ENCODE peak calls at places on chromosomes 4 and X, in ten cellular contexts. K is esophagus squamous epithelium, Z is tibial nerve, D is K562, N is stomach, H is transverse colon, S is heart left ventricle, M is sigmoid colon, J is spleen, T is ovary. G is an unnamed sample. For H3K27me3, the result is how much of the 10 kb centered on the place peaks cover.

GRCh38 chr4:128371004-128371777 is 83.6 kb upstream of the PGRMC2 start:
- DNase-seq in J (no peak), Z (no peak), H (no peak), T (no peak), N (no peak), K (no peak), D (no peak), S (no peak), M (no peak), G (no peak)

GRCh38 chr4:79088991-79089705 is 149.9 kb upstream of the PAQR3 start:
- DNase-seq in M (no peak), K (no peak), J (no peak), S (no peak), D (no peak), Z (no peak), N (no peak), H (no peak), T (no peak), G (no peak)

GRCh38 chr4:40189997-40190396 is 6.8 kb upstream of the RHOH start:
- DNase-seq in M (no peak), N (peak), J (no peak), H (no peak), Z (no peak), S (no peak), D (no peak), T (peak), K (no peak), G (no peak)

GRCh38 chrX:46263494-46263893 is 281.7 kb downstream of the ZNF674 start:
- DNase-seq in D (no peak), Z (no peak), S (no peak), T (no peak), N (no peak), K (no peak), H (no peak), J (no peak), M (no peak), G (no peak)

GRCh38 chr4:186451982-186452381 is 103.4 kb downstream of the MTNR1A start:
- DNase-seq in K (no peak), D (no peak), N (no peak), J (no peak), H (no peak), T (no peak), M (no peak), S (no peak), Z (no peak), G (no peak)

GRCh38 chr4:158906073-158906472 is 137.2 kb downstream of the FNIP2 start:
- DNase-seq in Z (no peak), D (no peak), N (no peak), K (no peak), M (no peak), S (no peak), H (no peak), J (no peak), T (no peak), G (no peak)

GRCh38 chrX:31807165-31807564 is 735.3 kb upstream of the FTHL17 start:
- DNase-seq in M (no peak), T (no peak), S (no peak), J (no peak), K (no peak), N (no peak), H (no peak), Z (no peak), D (no peak), G (no peak)

GRCh38 chr4:9765091-9765490 is 16.3 kb upstream of the DRD5 start:
- DNase-seq in Z (no peak), J (no peak), N (peak), S (no peak), T (no peak), K (no peak), M (no peak), D (peak), H (peak), G (no peak)

GRCh38 chr4:82578935-82579334 is 17.1 kb upstream of the TMEM150C start:
- DNase-seq in S (no peak), H (no peak), T (no peak), N (no peak), J (no peak), Z (no peak), M (no peak), D (no peak), K (no peak), G (no peak)

GRCh38 chr4:81818385-81818784 is 346.7 kb upstream of the RASGEF1B start:
- DNase-seq in S (no peak), K (no peak), Z (no peak), D (no peak), T (no peak), N (no peak), J (no peak), H (no peak), M (no peak), G (no peak)

GRCh38 chr4:42417491-42417890 is 20.2 kb downstream of the SHISA3 start:
- DNase-seq in M (no peak), H (no peak), Z (no peak), S (no peak), N (no peak), J (no peak), D (no peak), T (no peak), K (no peak), G (no peak)

GRCh38 chr4:71300964-71301363 is 37.9 kb upstream of the SLC4A4 start:
- DNase-seq in T (no peak), K (no peak), S (no peak), H (peak), D (no peak), Z (no peak), M (no peak), J (no peak), N (no peak), G (peak)

GRCh38 chrX:65690057-65690855 is 22.8 kb downstream of the MSN start:
- DNase-seq in J (no peak), N (no peak), H (no peak), Z (no peak), K (no peak), D (no peak), M (peak), S (no peak), T (no peak), G (no peak)

GRCh38 chrX:112078606-112079005 is 4.0 kb downstream of the TRPC5 start:
- DNase-seq in S (no peak), K (no peak), Z (no peak), H (no peak), M (no peak), T (no peak), J (no peak), D (no peak), N (no peak), G (no peak)

GRCh38 chr4:56129431-56129861 is 180.7 kb downstream of the CEP135 start:
- DNase-seq in M (no peak), Z (no peak), N (peak), K (no peak), T (no peak), J (no peak), D (no peak), S (no peak), H (peak), G (no peak)

GRCh38 chrX:38937400-38937799 is 136.1 kb downstream of the MID1IP1 start:
- DNase-seq in M (no peak), J (no peak), D (no peak), H (no peak), N (no peak), S (no peak), Z (no peak), K (no peak), T (no peak), G (no peak)

GRCh38 chr4:1249731-1250526 is 999 bp upstream of the CTBP1 start:
- DNase-seq in S (no peak), H (peak), T (peak), J (peak), M (peak), N (no peak), Z (no peak), K (no peak), D (peak), G (peak)

GRCh38 chr4:166972071-166972470 is 262.2 kb downstream of the SPOCK3 start:
- DNase-seq in S (no peak), K (no peak), N (no peak), H (no peak), J (no peak), T (no peak), M (no peak), D (no peak), Z (no peak), G (no peak)

GRCh38 chr4:30610361-30610760 is 109.8 kb upstream of the PCDH7 start:
- DNase-seq in H (no peak), S (no peak), Z (no peak), T (no peak), D (no peak), M (no peak), N (no peak), J (no peak), K (no peak), G (no peak)

GRCh38 chr4:148962539-148963290 is 520.5 kb upstream of the NR3C2 start:
- DNase-seq in K (no peak), Z (no peak), H (no peak), T (no peak), M (no peak), J (no peak), D (no peak), S (no peak), N (no peak), G (no peak)

GRCh38 chrX:55342533-55343501 is 78.1 kb upstream of the PAGE3 start:
- DNase-seq in H (peak), S (peak), M (no peak), N (peak), J (no peak), K (no peak), T (no peak), D (peak), Z (peak), G (peak)

GRCh38 chr4:102411416-102411815 is 66.1 kb upstream of the SLC39A8 start:
- DNase-seq in T (no peak), S (no peak), K (no peak), D (no peak), M (no peak), J (no peak), Z (no peak), H (no peak), N (no peak), G (no peak)

GRCh38 chr4:101393256-101393655 is 45.9 kb upstream of the PPP3CA start:
- DNase-seq in N (no peak), S (no peak), D (no peak), T (no peak), K (no peak), J (no peak), H (no peak), Z (no peak), M (no peak), G (no peak)

GRCh38 chr4:138184881-138185280 is 57.3 kb downstream of the SLC7A11 start:
- DNase-seq in N (no peak), H (no peak), S (no peak), D (no peak), M (no peak), J (no peak), T (no peak), Z (no peak), K (no peak), G (no peak)

GRCh38 chr4:130183796-130184195 is 1087.8 kb downstream of the C4orf33 start:
- DNase-seq in J (no peak), M (no peak), N (no peak), Z (no peak), H (no peak), D (no peak), K (no peak), S (no peak), T (no peak), G (no peak)

GRCh38 chr4:147965873-147966272 is 234.0 kb downstream of the ARHGAP10 start:
- DNase-seq in D (no peak), S (no peak), H (no peak), K (no peak), J (no peak), M (no peak), Z (no peak), N (no peak), T (no peak), G (no peak)

GRCh38 chr4:29805245-29805644 is 914.9 kb upstream of the PCDH7 start:
- DNase-seq in T (no peak), M (no peak), S (no peak), J (no peak), N (no peak), H (no peak), D (no peak), Z (no peak), K (no peak), G (no peak)

GRCh38 chr4:138887341-138887740 is 128.2 kb upstream of the NOCT start:
- DNase-seq in N (no peak), M (no peak), J (no peak), S (no peak), K (no peak), H (no peak), D (no peak), Z (no peak), T (no peak), G (no peak)

GRCh38 chr4:184415071-184415470 is 59.3 kb downstream of the IRF2 start:
- DNase-seq in M (no peak), J (no peak), Z (no peak), K (no peak), H (no peak), N (no peak), D (no peak), T (no peak), S (no peak), G (no peak)

GRCh38 chr4:94298725-94299252 is 43.8 kb downstream of the HPGDS start:
- DNase-seq in K (no peak), T (no peak), D (peak), N (no peak), Z (no peak), H (no peak), S (no peak), M (no peak), J (no peak), G (no peak)

DNA sequence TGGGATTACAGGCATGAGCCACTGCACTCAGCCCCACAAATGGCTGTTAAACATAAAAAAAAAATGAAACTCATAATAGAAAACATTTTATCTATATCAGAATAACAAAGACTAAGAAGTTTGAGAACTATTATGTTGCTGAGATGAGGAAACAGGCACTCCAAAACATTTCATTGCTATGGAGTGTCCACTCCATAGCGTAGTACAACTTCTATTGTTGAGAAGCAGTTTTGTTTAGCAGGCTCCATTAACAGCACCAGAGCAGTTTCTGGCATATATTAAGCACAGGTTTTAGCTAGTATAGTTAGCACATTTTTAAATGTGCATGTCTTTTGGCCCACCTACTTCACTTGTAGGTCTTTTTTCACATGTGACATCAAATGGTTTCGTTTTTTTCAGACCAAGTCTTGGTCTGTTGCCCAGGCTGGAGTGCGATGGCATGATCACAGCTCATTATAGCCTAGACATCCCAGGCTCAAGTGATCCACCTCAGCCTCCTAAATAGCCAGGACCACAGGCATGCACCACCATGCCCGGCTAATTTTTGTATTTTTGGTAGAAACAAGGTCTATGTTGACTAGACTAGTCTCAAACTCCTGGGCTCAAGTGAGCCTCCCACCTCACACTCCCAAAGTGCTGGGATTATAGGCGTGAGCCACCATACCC is 5.8 kb downstream of the HMGB2 start:
- DNase-seq in S (no peak), H (no peak), Z (no peak), D (no peak), J (no peak), K (no peak), T (no peak), N (no peak), M (no peak), G (no peak)
- TF ChIP-seq POLR2A in S (no peak), H (no peak), Z (no peak), D (no peak), J (no peak), K (no peak), T (no peak), N (no peak), M (no peak), G (no peak)

GRCh38 chrX:69258893-69259292 is 93.6 kb upstream of the PJA1 start:
- DNase-seq in N (no peak), K (no peak), T (no peak), M (no peak), Z (no peak), D (no peak), S (no peak), H (no peak), J (no peak), G (no peak)
- H3K27me3 ChIP-seq in N (under half), K (under half), T (under half), M (under half), Z (under half), D (under half), S (under half), H (under half), J (under half), G (under half)

DNA sequence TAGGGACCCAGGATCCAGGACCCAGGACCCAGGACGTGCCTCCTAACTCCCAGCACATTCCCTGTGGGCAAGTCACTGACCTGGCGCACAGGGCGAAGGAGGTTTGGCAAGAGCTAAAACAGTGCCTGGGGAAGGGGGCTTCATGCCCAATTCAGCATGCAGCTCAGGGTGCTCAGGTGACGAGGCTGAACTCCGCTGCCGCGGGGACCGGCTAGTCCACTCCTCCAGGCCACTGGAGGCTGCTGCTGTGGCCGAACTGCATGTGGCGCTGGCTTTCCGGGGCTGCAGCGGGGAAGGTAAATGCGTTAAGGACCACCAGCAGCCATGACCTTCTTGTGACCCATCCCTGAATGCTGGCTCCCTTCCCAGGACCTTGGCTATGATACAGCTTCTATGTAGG is 4.9 kb upstream of the PIM2 start:
- DNase-seq in M (no peak), K (no peak), Z (no peak), S (no peak), D (no peak), T (no peak), H (no peak), N (no peak), J (no peak), G (no peak)
- TF ChIP-seq POLR2A in M (no peak), K (no peak), Z (no peak), S (no peak), D (no peak), T (no peak), H (no peak), N (no peak), J (no peak), G (no peak)

GRCh38 chrX:68995780-68996551 is 167.1 kb downstream of the EFNB1 start:
- DNase-seq in N (no peak), D (no peak), M (no peak), Z (peak), K (no peak), H (peak), S (peak), T (peak), J (no peak), G (no peak)
- H3K27me3 ChIP-seq in N (under half), D (under half), M (under half), Z (under half), K (under half), H (under half), S (under half), T (under half), J (under half), G (under half)

GRCh38 chr4:6469144-6469543 is 3.3 kb downstream of the PPP2R2C start:
- DNase-seq in M (peak), Z (no peak), S (peak), D (no peak), N (no peak), T (no peak), J (peak), H (no peak), K (no peak), G (no peak)

GRCh38 chr4:6469898-6470501 is 2.4 kb downstream of the PPP2R2C start:
- DNase-seq in Z (no peak), S (no peak), K (no peak), D (no peak), H (no peak), J (peak), M (peak), T (no peak), N (no peak), G (peak)

GRCh38 chr4:6471303-6472007 is 959 bp downstream of the PPP2R2C start:
- DNase-seq in Z (no peak), J (peak), N (no peak), K (no peak), T (no peak), D (no peak), M (peak), S (no peak), H (no peak), G (peak)

GRCh38 chr4:6472008-6472386 is 417 bp downstream of the PPP2R2C start:
- DNase-seq in D (no peak), H (no peak), T (no peak), M (peak), J (peak), Z (no peak), N (no peak), K (no peak), S (no peak), G (peak)

DNA sequence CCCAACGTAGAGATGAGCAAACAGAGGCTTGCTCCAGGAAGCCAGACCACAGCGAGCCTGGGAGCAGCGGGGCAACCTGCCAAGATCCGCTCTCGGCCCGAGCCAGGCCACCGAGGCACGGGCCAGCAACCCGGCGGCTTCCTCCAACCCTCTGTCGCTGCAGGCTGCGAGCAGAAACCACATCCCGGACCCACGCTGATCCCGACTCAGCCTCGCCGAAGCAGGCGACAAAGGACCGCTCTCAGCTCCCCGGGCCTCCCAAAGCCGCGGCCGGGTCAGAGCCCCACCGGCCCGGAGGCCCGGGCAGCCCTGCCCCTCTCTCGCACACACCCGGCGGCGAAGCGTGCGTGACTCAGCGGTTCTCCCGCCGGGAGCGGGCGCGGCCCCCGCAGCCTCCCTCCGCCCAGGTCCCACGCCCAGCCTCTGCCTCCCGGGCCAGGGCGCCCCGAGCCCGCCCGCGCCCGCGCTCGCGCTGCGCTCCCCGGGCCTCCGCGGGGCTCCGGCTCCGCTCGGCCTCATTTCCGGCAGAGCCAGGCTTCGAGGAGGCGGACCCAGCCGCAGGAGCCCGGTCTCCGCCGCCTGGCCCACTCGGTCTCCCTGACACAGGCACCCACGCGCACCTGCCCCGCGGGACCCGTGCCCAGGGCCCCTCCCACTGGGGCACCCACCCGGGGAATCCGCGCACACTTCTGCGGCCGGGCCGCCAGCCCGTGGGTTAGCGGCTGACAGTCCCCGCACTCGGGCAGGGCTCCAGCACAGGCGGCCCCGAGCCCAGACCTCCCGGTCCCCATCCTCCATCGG is 1.7 kb downstream of the PPP2R2C start:
- DNase-seq in Z (peak), M (peak), J (peak), H (no peak), S (peak), K (no peak), T (peak), D (peak), N (peak), G (peak)
- TF ChIP-seq POLR2A in Z (no peak), M (no peak), J (no peak), H (no peak), S (no peak), K (no peak), T (no peak), D (no peak), N (no peak), G (no peak)